ENCODE peak calls at places on chromosomes 16 and 17, in four cellular contexts. L is HEK293T, S is HepG2, U is K562. E is an unnamed sample.

GRCh38 chr16:54265558-54266213 is 20.9 kb downstream of the IRX3 start:
- DNase-seq in U (no peak), L (no peak), S (peak; percentile 65), E (no peak)

GRCh38 chr16:77323695-77324094 is 111.1 kb downstream of the ADAMTS18 start:
- DNase-seq in L (no peak), U (no peak), S (no peak), E (no peak)

GRCh38 chr16:3661311-3661710 is 6.8 kb downstream of the DNASE1 start:
- DNase-seq in L (no peak), U (no peak), S (no peak), E (no peak)

GRCh38 chr16:25959216-25959615 is 267.5 kb downstream of the HS3ST4 start:
- DNase-seq in U (no peak), S (no peak), L (no peak), E (no peak)

GRCh38 chr17:1865252-1866037 is 35.6 kb downstream of the RPA1 start:
- DNase-seq in U (peak; percentile 47), S (peak; percentile 35), L (peak; percentile 65), E (peak; percentile 37)

GRCh38 chr16:70565053-70565452 is 41.4 kb downstream of the SF3B3 start:
- DNase-seq in L (no peak), U (no peak), S (no peak), E (no peak)

GRCh38 chr17:75601057-75601987 is 13.7 kb downstream of the MYO15B start:
- DNase-seq in S (peak; percentile 77), U (peak; percentile 86), L (peak; percentile 89), E (peak; percentile 94)

GRCh38 chr17:16872836-16873653 is 98.9 kb downstream of the TNFRSF13B start:
- DNase-seq in U (peak; percentile 84), L (peak; percentile 77), S (no peak), E (peak; percentile 73)

GRCh38 chr17:19387921-19388521 is 1.0 kb upstream of the MFAP4 start:
- DNase-seq in L (no peak), S (no peak), U (no peak), E (no peak)

GRCh38 chr17:54180919-54181318 is 358.2 kb downstream of the KIF2B start:
- DNase-seq in U (no peak), L (no peak), S (no peak), E (no peak)

GRCh38 chr17:64413505-64413904 is 22.8 kb upstream of the PECAM1 start:
- DNase-seq in U (no peak), S (no peak), L (no peak), E (no peak)

GRCh38 chr16:88566158-88566557 is 4.0 kb upstream of the ZC3H18 start:
- DNase-seq in U (no peak), S (no peak), L (no peak), E (no peak)

GRCh38 chr16:52252680-52253079 is 294.3 kb downstream of the TOX3 start:
- DNase-seq in S (no peak), U (no peak), L (no peak), E (no peak)

GRCh38 chr17:62625184-62625869 is 2.1 kb upstream of the MRC2 start:
- DNase-seq in S (no peak), L (no peak), U (no peak), E (no peak)

GRCh38 chr16:56202036-56202435 is 10.7 kb downstream of the GNAO1 start:
- DNase-seq in S (no peak), L (no peak), U (no peak), E (no peak)

GRCh38 chr16:86604436-86605220 is 26.3 kb downstream of the FOXL1 start:
- DNase-seq in S (no peak), L (no peak), U (no peak), E (no peak)

GRCh38 chr16:19116711-19117449 is 3.1 kb downstream of the ITPRIPL2 start:
- DNase-seq in S (no peak), U (no peak), L (no peak), E (no peak)

GRCh38 chr17:35761601-35762000 is 914 bp downstream of the C17orf50 start:
- DNase-seq in L (no peak), S (peak; percentile 57), U (no peak), E (no peak)

GRCh38 chr16:28181557-28181914 is 30.2 kb downstream of the XPO6 start:
- DNase-seq in L (no peak), S (peak; percentile 88), U (no peak), E (no peak)

GRCh38 chr16:12283596-12283995 is 307.1 kb downstream of the SNX29 start:
- DNase-seq in S (no peak), L (no peak), U (no peak), E (no peak)

GRCh38 chr16:82425661-82426060 is 201.1 kb upstream of the CDH13 start:
- DNase-seq in U (no peak), S (no peak), L (no peak), E (no peak)

GRCh38 chr16:27315333-27316037 is 1.7 kb downstream of the IL4R start:
- DNase-seq in U (no peak), L (no peak), S (peak; percentile 81), E (peak; percentile 19)

GRCh38 chr16:87838643-87839541 is 30.4 kb downstream of the SLC7A5 start:
- DNase-seq in L (no peak), U (no peak), S (no peak), E (no peak)

GRCh38 chr16:28597692-28598261 is 927 bp upstream of the SULT1A2 start:
- DNase-seq in S (peak; percentile 91), L (peak; percentile 35), U (peak; percentile 73), E (peak; percentile 66)

GRCh38 chr16:87955302-87956168 is 4.3 kb downstream of the BANP start:
- DNase-seq in S (no peak), U (no peak), L (no peak), E (no peak)

GRCh38 chr16:3112881-3113574 is 642 bp downstream of the ZNF205 start:
- DNase-seq in U (peak; percentile 33), L (no peak), S (no peak), E (no peak)

GRCh38 chr16:24138024-24138423 is 118.1 kb upstream of the CACNG3 start:
- DNase-seq in L (no peak), U (no peak), S (no peak), E (peak; percentile 54)

GRCh38 chr17:19336938-19337711 is 25.4 kb downstream of the B9D1 start:
- DNase-seq in U (no peak), S (peak; percentile 68), L (no peak), E (peak; percentile 36)

GRCh38 chr17:83053021-83053778 is 26.2 kb upstream of the METRNL start:
- DNase-seq in U (no peak), S (no peak), L (no peak), E (no peak)

GRCh38 chr17:50035421-50035879 is 20.5 kb upstream of the ITGA3 start:
- DNase-seq in L (no peak), S (peak; percentile 45), U (peak; percentile 3), E (no peak)

GRCh38 chr16:83143788-83144187 is 517.0 kb downstream of the CDH13 start:
- DNase-seq in U (no peak), S (peak; percentile 13), L (no peak), E (no peak)

GRCh38 chr17:43701318-43701743 is 39.6 kb upstream of the MEOX1 start:
- DNase-seq in S (no peak), L (no peak), U (no peak), E (no peak)

GRCh38 chr16:8675183-8676159 is 1.1 kb downstream of the ABAT start:
- DNase-seq in L (no peak), S (peak; percentile 96), U (no peak), E (no peak)
- TF ChIP-seq ELF4 in L (no peak), S (no peak), U (no peak), E (no peak)

DNA sequence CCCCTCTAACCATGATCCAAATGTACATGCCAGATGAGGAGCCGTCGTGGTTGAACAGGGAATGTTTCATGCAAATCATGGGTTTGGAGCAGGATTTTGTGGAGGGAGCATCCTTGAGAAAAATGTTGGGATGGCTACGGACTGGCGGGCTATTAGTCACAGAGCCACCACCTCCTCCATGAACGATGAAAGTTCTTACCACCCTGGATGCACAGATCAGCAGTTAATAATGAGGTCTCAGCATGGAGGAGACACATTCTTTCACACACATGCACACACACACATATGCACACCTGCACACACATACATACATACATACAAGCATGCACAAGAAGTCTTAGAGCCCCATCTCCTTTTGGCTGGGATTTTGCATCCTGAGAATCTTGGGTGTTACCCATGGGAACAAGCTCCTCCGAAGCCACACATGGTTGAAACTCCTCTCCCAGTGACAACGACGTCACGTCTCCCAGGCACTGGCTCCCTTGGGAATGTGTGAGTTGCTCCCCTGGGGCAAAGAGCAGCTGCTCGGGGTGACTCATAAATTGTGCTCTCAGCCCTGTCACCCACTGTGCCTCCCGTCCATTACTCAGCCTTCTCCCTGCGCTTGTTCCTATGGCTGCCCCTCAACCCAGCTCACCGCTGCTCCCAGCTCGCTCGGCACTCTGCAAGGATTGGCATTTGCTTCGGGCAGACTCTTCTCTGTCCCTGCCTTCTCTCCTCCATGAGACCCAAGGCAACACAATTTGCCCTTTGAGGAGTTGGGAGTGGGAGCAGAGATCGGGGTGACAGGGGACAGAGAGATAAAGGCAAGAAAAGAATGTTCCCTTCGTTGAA is 344.6 kb downstream of the SOX9 start:
- DNase-seq in S (peak; percentile 89), L (peak; percentile 18), U (no peak), E (no peak)
- TF ChIP-seq ELF4 in S (no peak), L (no peak), U (no peak), E (no peak)

GRCh38 chr17:39674702-39675389 is 6.6 kb downstream of the PNMT start:
- DNase-seq in S (peak; percentile 81), L (no peak), U (peak; percentile 87), E (no peak)

GRCh38 chr17:39677072-39677471 is 8.8 kb downstream of the PNMT start:
- DNase-seq in L (no peak), U (no peak), S (no peak), E (no peak)

GRCh38 chr17:39675390-39676082 is 7.3 kb downstream of the PNMT start:
- DNase-seq in U (no peak), S (no peak), L (no peak), E (no peak)

GRCh38 chr17:39677581-39678339 is 9.5 kb downstream of the PNMT start:
- DNase-seq in L (no peak), U (no peak), S (no peak), E (no peak)

GRCh38 chr17:39676198-39676819 is 8.1 kb downstream of the PNMT start:
- DNase-seq in S (no peak), U (peak; percentile 69), L (no peak), E (no peak)
- TF ChIP-seq ELF4 in S (no peak), U (no peak), L (no peak), E (no peak)

GRCh38 chr16:46721885-46722284 is 26.3 kb downstream of the MYLK3 start:
- DNase-seq in U (no peak), L (no peak), S (no peak), E (no peak)
- TF ChIP-seq ELF4 in U (no peak), L (no peak), S (no peak), E (no peak)

GRCh38 chr17:78637146-78637545 is 60.0 kb upstream of the DNAH17 start:
- DNase-seq in L (no peak), U (no peak), S (no peak), E (no peak)
- TF ChIP-seq ELF4 in L (no peak), U (no peak), S (no peak), E (no peak)

DNA sequence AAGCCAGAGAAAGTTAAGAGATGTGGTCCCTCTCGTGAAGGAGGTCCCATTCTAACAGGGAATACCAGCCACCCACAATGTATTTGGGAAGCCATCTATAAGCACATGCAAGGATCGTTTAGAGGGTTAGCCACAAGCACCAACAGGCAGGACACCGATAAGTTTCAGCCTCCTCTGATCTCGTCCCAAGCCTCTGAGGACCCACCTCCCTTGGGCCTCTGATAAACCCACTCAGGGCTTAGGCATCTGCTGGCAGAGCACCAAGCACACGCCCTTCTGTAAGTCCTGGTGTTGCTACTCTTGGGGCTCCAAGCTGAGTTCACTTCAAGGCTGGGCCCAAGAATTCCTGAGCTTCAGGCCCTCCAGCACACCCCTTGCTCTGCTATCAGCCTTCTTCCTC is 5.4 kb upstream of the PNPO start:
- DNase-seq in U (peak; percentile 76), L (no peak), S (no peak), E (no peak)
- TF ChIP-seq ELF4 in U (no peak), L (no peak), S (no peak), E (no peak)

E was measured in WTC11.